ENCODE peak calls at places on chromosomes 1 and 21, in five cellular contexts. One of them, this sample, is unnamed. For H3K27me3 and H3K4me1, the result is how much of the 10 kb centered on the place peaks cover.

GRCh38 chr1:222392571-222392970 is 155.3 kb downstream of the HHIPL2 start:
- DNase-seq in right cardiac atrium: no peak
- DNase-seq in ovary: no peak
- DNase-seq in CD4-positive, alpha-beta memory T cell: no peak
- DNase-seq in body of pancreas: no peak
- DNase-seq in this sample: no peak

GRCh38 chr1:60151311-60151710 is 77.7 kb upstream of the C1orf87 start:
- DNase-seq in right cardiac atrium: no peak
- DNase-seq in ovary: no peak
- DNase-seq in CD4-positive, alpha-beta memory T cell: no peak
- DNase-seq in body of pancreas: no peak
- DNase-seq in this sample: no peak

GRCh38 chr1:100883963-100884362 is 10.7 kb downstream of the EXTL2 start:
- DNase-seq in right cardiac atrium: no peak
- DNase-seq in ovary: no peak
- DNase-seq in CD4-positive, alpha-beta memory T cell: no peak
- DNase-seq in body of pancreas: no peak
- DNase-seq in this sample: peak

GRCh38 chr1:19202396-19202795 is 7.7 kb downstream of the UBR4 start:
- DNase-seq in right cardiac atrium: no peak
- DNase-seq in ovary: no peak
- DNase-seq in CD4-positive, alpha-beta memory T cell: no peak
- DNase-seq in body of pancreas: no peak
- DNase-seq in this sample: no peak

GRCh38 chr1:89995595-89996397 is 886 bp downstream of the ZNF326 start:
- DNase-seq in right cardiac atrium: no peak
- DNase-seq in ovary: no peak
- DNase-seq in CD4-positive, alpha-beta memory T cell: no peak
- DNase-seq in body of pancreas: no peak
- DNase-seq in this sample: peak

GRCh38 chr1:20486457-20487235 is 636 bp upstream of the CAMK2N1 start:
- DNase-seq in right cardiac atrium: peak
- DNase-seq in ovary: peak
- DNase-seq in CD4-positive, alpha-beta memory T cell: no peak
- DNase-seq in body of pancreas: peak
- DNase-seq in this sample: peak

GRCh38 chr1:12152106-12152891 is 14.5 kb upstream of the TNFRSF1B start:
- DNase-seq in right cardiac atrium: no peak
- DNase-seq in ovary: no peak
- DNase-seq in CD4-positive, alpha-beta memory T cell: no peak
- DNase-seq in body of pancreas: no peak
- DNase-seq in this sample: no peak

GRCh38 chr1:911875-912739 is 11.6 kb upstream of the SAMD11 start:
- DNase-seq in right cardiac atrium: peak
- DNase-seq in ovary: no peak
- DNase-seq in CD4-positive, alpha-beta memory T cell: no peak
- DNase-seq in body of pancreas: no peak
- DNase-seq in this sample: peak

GRCh38 chr21:15421947-15422346 is 307.8 kb upstream of the USP25 start:
- DNase-seq in right cardiac atrium: no peak
- DNase-seq in ovary: no peak
- DNase-seq in CD4-positive, alpha-beta memory T cell: no peak
- DNase-seq in body of pancreas: no peak
- DNase-seq in this sample: no peak

GRCh38 chr1:85628791-85629531 is 48.4 kb downstream of the CCN1 start:
- DNase-seq in right cardiac atrium: peak
- DNase-seq in ovary: no peak
- DNase-seq in CD4-positive, alpha-beta memory T cell: no peak
- DNase-seq in body of pancreas: peak
- DNase-seq in this sample: peak

GRCh38 chr1:70042090-70042716 is 163.2 kb downstream of the LRRC40 start:
- DNase-seq in right cardiac atrium: no peak
- DNase-seq in ovary: no peak
- DNase-seq in CD4-positive, alpha-beta memory T cell: no peak
- DNase-seq in body of pancreas: no peak
- DNase-seq in this sample: no peak

GRCh38 chr1:22776051-22776611 is 65.5 kb downstream of the EPHB2 start:
- DNase-seq in right cardiac atrium: no peak
- DNase-seq in ovary: no peak
- DNase-seq in CD4-positive, alpha-beta memory T cell: no peak
- DNase-seq in body of pancreas: no peak
- DNase-seq in this sample: no peak

GRCh38 chr1:96370752-96371151 is 350.8 kb upstream of the PTBP2 start:
- DNase-seq in right cardiac atrium: no peak
- DNase-seq in ovary: no peak
- DNase-seq in CD4-positive, alpha-beta memory T cell: no peak
- DNase-seq in body of pancreas: no peak
- DNase-seq in this sample: peak

GRCh38 chr1:231590453-231591198 is 36.0 kb upstream of the DISC1 start:
- DNase-seq in right cardiac atrium: peak
- DNase-seq in ovary: peak
- DNase-seq in CD4-positive, alpha-beta memory T cell: peak
- DNase-seq in body of pancreas: peak
- DNase-seq in this sample: peak

GRCh38 chr1:183580281-183580682 is 10.0 kb downstream of the NCF2 start:
- DNase-seq in right cardiac atrium: no peak
- DNase-seq in ovary: no peak
- DNase-seq in CD4-positive, alpha-beta memory T cell: no peak
- DNase-seq in body of pancreas: no peak
- DNase-seq in this sample: no peak

GRCh38 chr1:184513421-184513820 is 126.6 kb downstream of the C1orf21 start:
- DNase-seq in right cardiac atrium: no peak
- DNase-seq in ovary: no peak
- DNase-seq in CD4-positive, alpha-beta memory T cell: no peak
- DNase-seq in body of pancreas: no peak
- DNase-seq in this sample: no peak

GRCh38 chr1:59046730-59047157 is 250.2 kb upstream of the FGGY start:
- DNase-seq in right cardiac atrium: no peak
- DNase-seq in ovary: no peak
- DNase-seq in CD4-positive, alpha-beta memory T cell: peak
- DNase-seq in body of pancreas: no peak
- DNase-seq in this sample: no peak

GRCh38 chr1:166721145-166721544 is 118.1 kb upstream of the POGK start:
- DNase-seq in right cardiac atrium: no peak
- DNase-seq in ovary: no peak
- DNase-seq in CD4-positive, alpha-beta memory T cell: no peak
- DNase-seq in body of pancreas: no peak
- DNase-seq in this sample: no peak

GRCh38 chr1:43414634-43415223 is 25.0 kb downstream of the SZT2 start:
- DNase-seq in right cardiac atrium: no peak
- DNase-seq in ovary: peak
- DNase-seq in CD4-positive, alpha-beta memory T cell: peak
- DNase-seq in body of pancreas: peak
- DNase-seq in this sample: peak

GRCh38 chr1:162951553-162952315 is 90.8 kb upstream of the CCDC190 start:
- DNase-seq in right cardiac atrium: no peak
- DNase-seq in ovary: no peak
- DNase-seq in CD4-positive, alpha-beta memory T cell: no peak
- DNase-seq in body of pancreas: no peak
- DNase-seq in this sample: no peak

GRCh38 chr1:158008630-158009029 is 15.2 kb downstream of the KIRREL1 start:
- DNase-seq in right cardiac atrium: no peak
- DNase-seq in ovary: no peak
- DNase-seq in CD4-positive, alpha-beta memory T cell: no peak
- DNase-seq in body of pancreas: no peak
- DNase-seq in this sample: no peak

GRCh38 chr1:244319283-244320132 is 132.2 kb downstream of the ADSS2 start:
- DNase-seq in right cardiac atrium: no peak
- DNase-seq in ovary: no peak
- DNase-seq in CD4-positive, alpha-beta memory T cell: peak
- DNase-seq in body of pancreas: no peak
- DNase-seq in this sample: peak

GRCh38 chr1:208509072-208509471 is 264.9 kb upstream of the PLXNA2 start:
- DNase-seq in right cardiac atrium: no peak
- DNase-seq in ovary: no peak
- DNase-seq in CD4-positive, alpha-beta memory T cell: no peak
- DNase-seq in body of pancreas: no peak
- DNase-seq in this sample: no peak

GRCh38 chr1:109134423-109134822 is 20.5 kb downstream of the ELAPOR1 start:
- DNase-seq in right cardiac atrium: no peak
- DNase-seq in ovary: no peak
- DNase-seq in CD4-positive, alpha-beta memory T cell: no peak
- DNase-seq in body of pancreas: peak
- DNase-seq in this sample: no peak

GRCh38 chr1:54607821-54608220 is 15.5 kb downstream of the FAM151A start:
- DNase-seq in right cardiac atrium: no peak
- DNase-seq in ovary: no peak
- DNase-seq in CD4-positive, alpha-beta memory T cell: no peak
- DNase-seq in body of pancreas: no peak
- DNase-seq in this sample: no peak

GRCh38 chr1:101088431-101088830 is 62.8 kb upstream of the DPH5 start:
- DNase-seq in right cardiac atrium: no peak
- DNase-seq in ovary: no peak
- DNase-seq in CD4-positive, alpha-beta memory T cell: no peak
- DNase-seq in body of pancreas: no peak
- DNase-seq in this sample: no peak

GRCh38 chr1:38141483-38141882 is 94.9 kb upstream of the POU3F1 start:
- DNase-seq in right cardiac atrium: no peak
- DNase-seq in ovary: no peak
- DNase-seq in CD4-positive, alpha-beta memory T cell: no peak
- DNase-seq in body of pancreas: no peak
- DNase-seq in this sample: no peak

GRCh38 chr1:38140025-38140487 is 93.5 kb upstream of the POU3F1 start:
- DNase-seq in right cardiac atrium: no peak
- DNase-seq in ovary: no peak
- DNase-seq in CD4-positive, alpha-beta memory T cell: no peak
- DNase-seq in body of pancreas: no peak
- DNase-seq in this sample: peak

GRCh38 chr1:38137164-38137563 is 90.6 kb upstream of the POU3F1 start:
- DNase-seq in right cardiac atrium: no peak
- DNase-seq in ovary: no peak
- DNase-seq in CD4-positive, alpha-beta memory T cell: no peak
- DNase-seq in body of pancreas: no peak
- DNase-seq in this sample: no peak

GRCh38 chr1:38138498-38139233 is 92.1 kb upstream of the POU3F1 start:
- DNase-seq in right cardiac atrium: peak
- DNase-seq in ovary: peak
- DNase-seq in CD4-positive, alpha-beta memory T cell: no peak
- DNase-seq in body of pancreas: peak
- DNase-seq in this sample: peak

DNA sequence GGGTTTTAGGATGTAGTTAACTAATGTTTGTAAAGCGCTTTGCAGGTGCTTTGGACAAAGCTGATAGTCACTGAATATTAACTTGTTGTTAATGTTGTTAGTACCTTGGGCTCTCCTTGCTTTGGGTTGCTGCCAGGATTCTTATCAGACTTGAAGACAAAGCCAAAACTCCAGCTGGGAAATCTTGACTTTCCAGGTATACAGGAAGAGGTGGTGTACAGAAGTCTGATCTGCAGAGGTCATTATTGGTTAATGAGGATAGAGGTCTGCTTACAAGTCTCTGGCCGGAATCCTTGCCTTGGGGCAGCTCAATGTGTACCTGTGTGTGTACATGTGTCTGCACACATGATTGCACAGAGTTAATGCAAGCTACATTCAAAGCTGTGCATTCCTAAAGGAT is 96.0 kb upstream of the POU3F1 start:
- DNase-seq in right cardiac atrium: no peak
- DNase-seq in ovary: no peak
- DNase-seq in CD4-positive, alpha-beta memory T cell: no peak
- DNase-seq in body of pancreas: no peak
- DNase-seq in this sample: no peak
- H3K27me3 ChIP-seq in right cardiac atrium: under half
- H3K27me3 ChIP-seq in ovary: under half
- H3K27me3 ChIP-seq in CD4-positive, alpha-beta memory T cell: under half
- H3K27me3 ChIP-seq in body of pancreas: under half
- H3K27me3 ChIP-seq in this sample: under half

DNA sequence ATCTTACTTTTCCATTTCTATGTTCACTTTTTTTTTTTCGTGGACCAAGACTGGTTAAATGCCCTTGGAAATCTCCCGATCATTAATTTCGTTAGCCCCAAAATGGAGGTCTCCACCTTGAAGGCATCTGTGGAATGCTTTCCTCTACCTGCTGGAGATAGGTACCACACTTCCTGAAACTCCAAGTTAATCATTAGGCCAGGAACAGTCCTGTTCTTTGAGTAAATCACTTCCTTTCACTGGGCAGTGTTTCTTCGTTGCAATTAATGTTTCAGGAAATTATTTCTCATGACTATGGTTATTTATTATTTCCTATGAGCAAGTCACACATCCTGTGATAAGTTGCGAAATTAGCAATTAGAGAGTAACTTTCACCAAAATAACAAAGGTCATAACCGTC is 225.2 kb upstream of the LYPLAL1 start:
- DNase-seq in right cardiac atrium: no peak
- DNase-seq in ovary: no peak
- DNase-seq in CD4-positive, alpha-beta memory T cell: no peak
- DNase-seq in body of pancreas: no peak
- DNase-seq in this sample: no peak
- H3K4me3 ChIP-seq in right cardiac atrium: no peak
- H3K4me3 ChIP-seq in ovary: no peak
- H3K4me3 ChIP-seq in CD4-positive, alpha-beta memory T cell: no peak
- H3K4me3 ChIP-seq in body of pancreas: no peak
- H3K4me3 ChIP-seq in this sample: no peak

DNA sequence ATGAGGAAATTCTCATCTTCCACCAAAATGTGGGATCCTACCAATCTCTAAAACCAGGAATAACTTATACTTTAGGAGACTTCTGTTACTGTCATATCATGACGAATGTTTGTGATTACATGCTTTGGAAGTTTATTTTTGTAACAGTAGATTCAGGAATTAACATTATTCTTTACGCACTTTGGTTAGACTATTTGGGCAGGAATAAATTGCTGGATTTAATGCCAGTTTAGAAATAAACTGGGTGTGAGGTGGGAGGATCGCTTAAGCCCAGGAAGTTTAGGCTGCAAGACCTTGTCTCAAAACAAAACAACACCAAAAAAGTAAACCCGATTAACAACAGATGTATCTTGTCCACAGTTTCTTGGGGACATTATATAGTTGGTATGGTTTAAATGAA is 52.1 kb downstream of the MIGA1 start:
- DNase-seq in right cardiac atrium: no peak
- DNase-seq in ovary: no peak
- DNase-seq in CD4-positive, alpha-beta memory T cell: no peak
- DNase-seq in body of pancreas: no peak
- DNase-seq in this sample: no peak
- H3K4me1 ChIP-seq in right cardiac atrium: under half
- H3K4me1 ChIP-seq in ovary: under half
- H3K4me1 ChIP-seq in CD4-positive, alpha-beta memory T cell: under half
- H3K4me1 ChIP-seq in body of pancreas: under half
- H3K4me1 ChIP-seq in this sample: under half

DNA sequence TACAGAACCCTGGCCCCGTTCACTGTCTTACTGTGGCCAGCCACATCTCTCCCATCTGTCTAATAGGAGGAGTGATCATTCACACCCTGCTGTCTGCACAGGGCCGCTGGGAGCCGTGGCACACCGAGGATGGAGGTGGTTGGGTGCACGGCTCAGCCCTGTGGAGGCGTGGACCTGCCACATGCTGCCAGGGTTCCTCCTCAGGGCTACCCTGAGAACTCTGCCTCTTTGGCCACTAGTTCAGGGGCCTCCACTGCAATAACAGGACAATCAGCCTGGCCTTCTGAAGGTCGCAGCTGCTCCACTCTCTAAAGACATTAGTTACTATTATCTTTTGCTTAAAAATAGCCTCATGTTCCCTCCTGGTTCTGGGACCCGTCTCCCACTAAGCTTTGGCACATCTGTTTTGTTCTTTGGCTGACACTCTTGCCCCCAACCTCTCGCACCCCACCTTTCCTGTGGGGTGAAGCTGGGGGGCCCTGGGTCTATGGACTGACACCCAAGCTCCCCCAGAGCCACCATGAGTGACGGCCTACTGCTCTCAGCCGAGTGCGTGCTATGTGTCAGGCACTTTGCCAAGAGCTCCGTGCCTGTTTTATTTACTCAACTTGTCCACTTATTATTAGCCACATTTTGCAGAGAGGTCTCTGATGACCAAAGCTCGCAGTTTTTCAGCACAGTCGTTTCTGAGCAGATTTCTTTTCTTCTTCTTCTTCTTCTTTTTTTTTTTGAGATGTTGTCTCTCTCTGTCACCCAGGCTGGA is 66.3 kb downstream of the ARHGEF10L start:
- DNase-seq in right cardiac atrium: peak
- DNase-seq in ovary: peak
- DNase-seq in CD4-positive, alpha-beta memory T cell: no peak
- DNase-seq in body of pancreas: peak
- DNase-seq in this sample: no peak
- H3K27me3 ChIP-seq in right cardiac atrium: under half
- H3K27me3 ChIP-seq in ovary: under half
- H3K27me3 ChIP-seq in CD4-positive, alpha-beta memory T cell: under half
- H3K27me3 ChIP-seq in body of pancreas: under half
- H3K27me3 ChIP-seq in this sample: under half

This sample was measured in SJSA1.